ENCODE peak calls at places on chromosomes 11 and 22, in ten cellular contexts. One of them, this sample, is unnamed.

GRCh38 chr11:4884341-4884740 is 2.6 kb downstream of the OR51T1 start:
- DNase-seq in NCI-H1436: no peak
- DNase-seq in RWPE1: no peak
- DNase-seq in stimulated activated CD8-positive, alpha-beta memory T cell treated with anti-CD3 and anti-CD28 coated beads, Interleukin-7, amount 100 ng/mL, for 1 hour: no peak
- DNase-seq in activated CD4-positive, alpha-beta T cell treated with anti-CD3 and anti-CD28 coated beads, Interleukin-2, amount 50 U/mL, for 1 hour: no peak
- DNase-seq in nephron progenitor cell: no peak
- DNase-seq in adipocyte: no peak
- DNase-seq in AG09309: no peak
- DNase-seq in activated B cell treated with CpG ODN at 0.5 μM for 24 hours: no peak
- DNase-seq in activated CD8-positive, alpha-beta memory T cell treated with anti-CD3 and anti-CD28 coated beads, Interleukin-2, amount 50 U/mL, for 4 hours: no peak
- DNase-seq in this sample: no peak

GRCh38 chr11:112839051-112839450 is 122.2 kb upstream of the NCAM1 start:
- DNase-seq in activated CD8-positive, alpha-beta memory T cell treated with anti-CD3 and anti-CD28 coated beads, Interleukin-2, amount 50 U/mL, for 4 hours: no peak
- DNase-seq in RWPE1: no peak
- DNase-seq in activated CD4-positive, alpha-beta T cell treated with anti-CD3 and anti-CD28 coated beads, Interleukin-2, amount 50 U/mL, for 1 hour: no peak
- DNase-seq in stimulated activated CD8-positive, alpha-beta memory T cell treated with anti-CD3 and anti-CD28 coated beads, Interleukin-7, amount 100 ng/mL, for 1 hour: no peak
- DNase-seq in AG09309: no peak
- DNase-seq in nephron progenitor cell: no peak
- DNase-seq in adipocyte: no peak
- DNase-seq in activated B cell treated with CpG ODN at 0.5 μM for 24 hours: no peak
- DNase-seq in NCI-H1436: no peak
- DNase-seq in this sample: no peak

GRCh38 chr22:37025500-37026070 is 6.0 kb downstream of the MPST start:
- DNase-seq in stimulated activated CD8-positive, alpha-beta memory T cell treated with anti-CD3 and anti-CD28 coated beads, Interleukin-7, amount 100 ng/mL, for 1 hour: no peak
- DNase-seq in activated CD4-positive, alpha-beta T cell treated with anti-CD3 and anti-CD28 coated beads, Interleukin-2, amount 50 U/mL, for 1 hour: no peak
- DNase-seq in activated B cell treated with CpG ODN at 0.5 μM for 24 hours: no peak
- DNase-seq in RWPE1: no peak
- DNase-seq in AG09309: no peak
- DNase-seq in activated CD8-positive, alpha-beta memory T cell treated with anti-CD3 and anti-CD28 coated beads, Interleukin-2, amount 50 U/mL, for 4 hours: no peak
- DNase-seq in adipocyte: no peak
- DNase-seq in nephron progenitor cell: no peak
- DNase-seq in NCI-H1436: no peak
- DNase-seq in this sample: no peak

GRCh38 chr22:27462190-27462589 is 339.4 kb downstream of the MN1 start:
- DNase-seq in stimulated activated CD8-positive, alpha-beta memory T cell treated with anti-CD3 and anti-CD28 coated beads, Interleukin-7, amount 100 ng/mL, for 1 hour: no peak
- DNase-seq in activated CD4-positive, alpha-beta T cell treated with anti-CD3 and anti-CD28 coated beads, Interleukin-2, amount 50 U/mL, for 1 hour: no peak
- DNase-seq in NCI-H1436: no peak
- DNase-seq in adipocyte: no peak
- DNase-seq in RWPE1: no peak
- DNase-seq in AG09309: no peak
- DNase-seq in activated CD8-positive, alpha-beta memory T cell treated with anti-CD3 and anti-CD28 coated beads, Interleukin-2, amount 50 U/mL, for 4 hours: no peak
- DNase-seq in activated B cell treated with CpG ODN at 0.5 μM for 24 hours: no peak
- DNase-seq in nephron progenitor cell: no peak
- DNase-seq in this sample: no peak

GRCh38 chr22:49368976-49369725 is 458.5 kb downstream of the BRD1 start:
- DNase-seq in nephron progenitor cell: no peak
- DNase-seq in activated CD8-positive, alpha-beta memory T cell treated with anti-CD3 and anti-CD28 coated beads, Interleukin-2, amount 50 U/mL, for 4 hours: no peak
- DNase-seq in activated CD4-positive, alpha-beta T cell treated with anti-CD3 and anti-CD28 coated beads, Interleukin-2, amount 50 U/mL, for 1 hour: no peak
- DNase-seq in adipocyte: no peak
- DNase-seq in stimulated activated CD8-positive, alpha-beta memory T cell treated with anti-CD3 and anti-CD28 coated beads, Interleukin-7, amount 100 ng/mL, for 1 hour: no peak
- DNase-seq in activated B cell treated with CpG ODN at 0.5 μM for 24 hours: no peak
- DNase-seq in NCI-H1436: peak
- DNase-seq in RWPE1: no peak
- DNase-seq in AG09309: no peak
- DNase-seq in this sample: no peak

GRCh38 chr11:112903310-112903709 is 57.9 kb upstream of the NCAM1 start:
- DNase-seq in activated CD4-positive, alpha-beta T cell treated with anti-CD3 and anti-CD28 coated beads, Interleukin-2, amount 50 U/mL, for 1 hour: no peak
- DNase-seq in adipocyte: no peak
- DNase-seq in NCI-H1436: no peak
- DNase-seq in stimulated activated CD8-positive, alpha-beta memory T cell treated with anti-CD3 and anti-CD28 coated beads, Interleukin-7, amount 100 ng/mL, for 1 hour: no peak
- DNase-seq in nephron progenitor cell: no peak
- DNase-seq in AG09309: no peak
- DNase-seq in RWPE1: no peak
- DNase-seq in activated CD8-positive, alpha-beta memory T cell treated with anti-CD3 and anti-CD28 coated beads, Interleukin-2, amount 50 U/mL, for 4 hours: no peak
- DNase-seq in activated B cell treated with CpG ODN at 0.5 μM for 24 hours: no peak
- DNase-seq in this sample: no peak

GRCh38 chr11:129365816-129366215 is 9.8 kb upstream of the BARX2 start:
- DNase-seq in activated CD8-positive, alpha-beta memory T cell treated with anti-CD3 and anti-CD28 coated beads, Interleukin-2, amount 50 U/mL, for 4 hours: no peak
- DNase-seq in RWPE1: no peak
- DNase-seq in AG09309: no peak
- DNase-seq in adipocyte: no peak
- DNase-seq in NCI-H1436: no peak
- DNase-seq in activated CD4-positive, alpha-beta T cell treated with anti-CD3 and anti-CD28 coated beads, Interleukin-2, amount 50 U/mL, for 1 hour: no peak
- DNase-seq in stimulated activated CD8-positive, alpha-beta memory T cell treated with anti-CD3 and anti-CD28 coated beads, Interleukin-7, amount 100 ng/mL, for 1 hour: no peak
- DNase-seq in activated B cell treated with CpG ODN at 0.5 μM for 24 hours: no peak
- DNase-seq in nephron progenitor cell: no peak
- DNase-seq in this sample: no peak

GRCh38 chr22:35472488-35472887 is 68.1 kb upstream of the RASD2 start:
- DNase-seq in activated CD8-positive, alpha-beta memory T cell treated with anti-CD3 and anti-CD28 coated beads, Interleukin-2, amount 50 U/mL, for 4 hours: no peak
- DNase-seq in stimulated activated CD8-positive, alpha-beta memory T cell treated with anti-CD3 and anti-CD28 coated beads, Interleukin-7, amount 100 ng/mL, for 1 hour: no peak
- DNase-seq in adipocyte: no peak
- DNase-seq in nephron progenitor cell: no peak
- DNase-seq in activated CD4-positive, alpha-beta T cell treated with anti-CD3 and anti-CD28 coated beads, Interleukin-2, amount 50 U/mL, for 1 hour: no peak
- DNase-seq in RWPE1: no peak
- DNase-seq in activated B cell treated with CpG ODN at 0.5 μM for 24 hours: no peak
- DNase-seq in NCI-H1436: no peak
- DNase-seq in AG09309: no peak
- DNase-seq in this sample: no peak

This sample was measured in NCI-H524 treated with DMSO at 0.1 percent for 48 hours.